ENCODE peak calls at places on chromosomes 7 and 10, in five cellular contexts. B is T-helper 1 cell; P is effector memory CD8-positive, alpha-beta T cell; F is right atrium auricular region; T is dorsolateral prefrontal cortex. R is an unnamed sample.

GRCh38 chr7:103947026-103947655 is 42.3 kb downstream of the RELN start:
- DNase-seq in B (no peak), P (no peak), F (no peak), T (no peak), R (no peak)

GRCh38 chr10:370222-370825 is 235.1 kb downstream of the ZMYND11 start:
- DNase-seq in B (no peak), P (no peak), F (no peak), T (no peak), R (no peak)

GRCh38 chr10:26857991-26858706 is 2.6 kb downstream of the ABI1 start:
- DNase-seq in B (no peak), P (no peak), F (no peak), T (no peak), R (no peak)

GRCh38 chr7:22996470-22996869 is 17.5 kb downstream of the HYCC1 start:
- DNase-seq in B (no peak), P (no peak), F (no peak), T (no peak), R (no peak)

GRCh38 chr10:86345296-86346168 is 21.1 kb downstream of the GRID1 start:
- DNase-seq in B (no peak), P (no peak), F (no peak), T (peak; percentile 6), R (no peak)

GRCh38 chr10:89114846-89115625 is 92.1 kb downstream of the CH25H start:
- DNase-seq in B (no peak), P (no peak), F (no peak), T (no peak), R (no peak)

GRCh38 chr10:70255329-70256299 is 22.4 kb upstream of the PPA1 start:
- DNase-seq in B (no peak), P (no peak), F (no peak), T (no peak), R (no peak)

GRCh38 chr10:22810643-22811254 is 96.4 kb upstream of the PIP4K2A start:
- DNase-seq in B (no peak), P (no peak), F (no peak), T (no peak), R (no peak)

GRCh38 chr7:81623251-81623855 is 146.5 kb downstream of the HGF start:
- DNase-seq in B (no peak), P (no peak), F (no peak), T (no peak), R (no peak)

GRCh38 chr10:93697207-93697606 is 5.2 kb downstream of the FRA10AC1 start:
- DNase-seq in B (no peak), P (no peak), F (no peak), T (no peak), R (no peak)

GRCh38 chr10:17214486-17214885 is 13.0 kb upstream of the TRDMT1 start:
- DNase-seq in B (no peak), P (no peak), F (no peak), T (no peak), R (no peak)

GRCh38 chr7:108017776-108018151 is 14.8 kb upstream of the LAMB1 start:
- DNase-seq in B (no peak), P (no peak), F (no peak), T (no peak), R (no peak)

GRCh38 chr7:151307536-151307935 is 34.1 kb upstream of the NUB1 start:
- DNase-seq in B (no peak), P (no peak), F (peak; percentile 16), T (no peak), R (no peak)

GRCh38 chr7:111098011-111098925 is 7.3 kb downstream of the LRRN3 start:
- DNase-seq in B (peak; percentile 52), P (peak; percentile 10), F (no peak), T (no peak), R (no peak)

GRCh38 chr7:81666209-81666608 is 103.6 kb downstream of the HGF start:
- DNase-seq in B (no peak), P (no peak), F (no peak), T (no peak), R (no peak)

GRCh38 chr10:21363753-21364104 is 161.8 kb downstream of the SKIDA1 start:
- DNase-seq in B (no peak), P (no peak), F (no peak), T (no peak), R (no peak)

GRCh38 chr7:25656071-25656470 is 427.8 kb upstream of the NPVF start:
- DNase-seq in B (no peak), P (no peak), F (no peak), T (no peak), R (no peak)

GRCh38 chr7:112962815-112963214 is 123.8 kb downstream of the GPR85 start:
- DNase-seq in B (no peak), P (no peak), F (no peak), T (no peak), R (no peak)

GRCh38 chr10:132303361-132304115 is 4.2 kb downstream of the STK32C start:
- DNase-seq in B (no peak), P (no peak), F (no peak), T (no peak), R (no peak)

GRCh38 chr7:158742065-158742821 is 37.6 kb upstream of the NCAPG2 start:
- DNase-seq in B (no peak), P (no peak), F (no peak), T (no peak), R (no peak)

GRCh38 chr7:155796381-155797261 is 15.6 kb downstream of the SHH start:
- DNase-seq in B (peak; percentile 54), P (peak; percentile 62), F (no peak), T (peak; percentile 62), R (peak; percentile 86)

GRCh38 chr10:100776671-100777070 is 31.3 kb downstream of the PAX2 start:
- DNase-seq in B (no peak), P (no peak), F (no peak), T (no peak), R (no peak)

GRCh38 chr7:120989571-120990220 is 1.2 kb downstream of the CPED1 start:
- DNase-seq in B (no peak), P (no peak), F (no peak), T (no peak), R (peak; percentile 10)

GRCh38 chr7:96407427-96407826 is 85.5 kb upstream of the SLC25A13 start:
- DNase-seq in B (no peak), P (no peak), F (no peak), T (no peak), R (no peak)

GRCh38 chr7:30594540-30595460 is at the start of gene GARS1:
- DNase-seq in B (peak; percentile 84), P (peak; percentile 84), F (peak; percentile 93), T (peak; percentile 78), R (peak; percentile 89)

GRCh38 chr10:24969732-24970330 is 17.4 kb upstream of the PRTFDC1 start:
- DNase-seq in B (no peak), P (no peak), F (no peak), T (no peak), R (no peak)

GRCh38 chr7:142797799-142798377 is 27.1 kb downstream of the PRSS2 start:
- DNase-seq in B (no peak), P (no peak), F (peak; percentile 38), T (no peak), R (no peak)

GRCh38 chr7:23373151-23374004 is 74.2 kb downstream of the MALSU1 start:
- DNase-seq in B (peak; percentile 11), P (no peak), F (no peak), T (no peak), R (no peak)

GRCh38 chr10:59900044-59900727 is 6.2 kb downstream of the CCDC6 start:
- DNase-seq in B (no peak), P (no peak), F (no peak), T (no peak), R (no peak)

GRCh38 chr7:159253657-159254056 is 109.0 kb upstream of the VIPR2 start:
- DNase-seq in B (no peak), P (no peak), F (no peak), T (no peak), R (no peak)

GRCh38 chr10:86100581-86101061 is 266.0 kb downstream of the GRID1 start:
- DNase-seq in B (no peak), P (no peak), F (no peak), T (no peak), R (no peak)

GRCh38 chr7:28028471-28028870 is 152.1 kb downstream of the JAZF1 start:
- DNase-seq in B (no peak), P (no peak), F (no peak), T (no peak), R (no peak)

R was measured in memory B cell.